ENCODE peak calls at places on chromosomes 11 and 22, in eight cellular contexts. Y, V, E, A, R, C, M and G are unnamed samples.

GRCh38 chr22:23803001-23803819 is 16.4 kb downstream of the SMARCB1 start:
- DNase-seq in Y (peak; percentile 63), V (no peak), E (no peak), A (no peak), R (no peak), C (no peak), M (peak; percentile 71), G (no peak)

GRCh38 chr11:73971175-73971719 is 11.4 kb downstream of the UCP2 start:
- DNase-seq in Y (no peak), V (no peak), E (no peak), A (no peak), R (no peak), C (no peak), M (no peak), G (no peak)

GRCh38 chr22:23579870-23580585 is at the start of gene IGLL1:
- DNase-seq in Y (no peak), V (no peak), E (no peak), A (no peak), R (no peak), C (no peak), M (no peak), G (no peak)

GRCh38 chr22:39556970-39557811 is 13.4 kb upstream of the CACNA1I start:
- DNase-seq in Y (no peak), V (no peak), E (no peak), A (peak; percentile 21), R (no peak), C (no peak), M (no peak), G (no peak)

GRCh38 chr22:35377735-35378134 is 3.2 kb upstream of the HMOX1 start:
- DNase-seq in Y (no peak), V (no peak), E (no peak), A (no peak), R (peak; percentile 58), C (no peak), M (no peak), G (no peak)

GRCh38 chr11:78161346-78161745 is 21.9 kb upstream of the ALG8 start:
- DNase-seq in Y (no peak), V (no peak), E (no peak), A (no peak), R (no peak), C (no peak), M (no peak), G (no peak)

GRCh38 chr11:80586464-80586863 is 1145.6 kb upstream of the TENM4 start:
- DNase-seq in Y (no peak), V (peak; percentile 19), E (no peak), A (no peak), R (no peak), C (no peak), M (no peak), G (no peak)

GRCh38 chr11:106082096-106082495 is 4.6 kb downstream of the AASDHPPT start:
- DNase-seq in Y (no peak), V (no peak), E (no peak), A (no peak), R (no peak), C (no peak), M (no peak), G (no peak)

GRCh38 chr11:119207300-119207570 is 1.1 kb downstream of the CBL start:
- DNase-seq in Y (no peak), V (peak; percentile 17), E (no peak), A (peak; percentile 29), R (no peak), C (no peak), M (no peak), G (no peak)

GRCh38 chr22:35615156-35615555 is 2.0 kb downstream of the MB start:
- DNase-seq in Y (no peak), V (no peak), E (no peak), A (peak; percentile 55), R (no peak), C (no peak), M (no peak), G (no peak)

GRCh38 chr22:24498826-24499225 is 3.7 kb downstream of the UPB1 start:
- DNase-seq in Y (no peak), V (no peak), E (no peak), A (no peak), R (no peak), C (no peak), M (no peak), G (no peak)

GRCh38 chr11:134097146-134097545 is 28.3 kb downstream of the JAM3 start:
- DNase-seq in Y (no peak), V (no peak), E (no peak), A (peak; percentile 2), R (no peak), C (no peak), M (no peak), G (no peak)
- TF ChIP-seq CTCF in Y (no peak), V (no peak), E (no peak), A (no peak), R (no peak), C (no peak), M (no peak), G (no peak)

DNA sequence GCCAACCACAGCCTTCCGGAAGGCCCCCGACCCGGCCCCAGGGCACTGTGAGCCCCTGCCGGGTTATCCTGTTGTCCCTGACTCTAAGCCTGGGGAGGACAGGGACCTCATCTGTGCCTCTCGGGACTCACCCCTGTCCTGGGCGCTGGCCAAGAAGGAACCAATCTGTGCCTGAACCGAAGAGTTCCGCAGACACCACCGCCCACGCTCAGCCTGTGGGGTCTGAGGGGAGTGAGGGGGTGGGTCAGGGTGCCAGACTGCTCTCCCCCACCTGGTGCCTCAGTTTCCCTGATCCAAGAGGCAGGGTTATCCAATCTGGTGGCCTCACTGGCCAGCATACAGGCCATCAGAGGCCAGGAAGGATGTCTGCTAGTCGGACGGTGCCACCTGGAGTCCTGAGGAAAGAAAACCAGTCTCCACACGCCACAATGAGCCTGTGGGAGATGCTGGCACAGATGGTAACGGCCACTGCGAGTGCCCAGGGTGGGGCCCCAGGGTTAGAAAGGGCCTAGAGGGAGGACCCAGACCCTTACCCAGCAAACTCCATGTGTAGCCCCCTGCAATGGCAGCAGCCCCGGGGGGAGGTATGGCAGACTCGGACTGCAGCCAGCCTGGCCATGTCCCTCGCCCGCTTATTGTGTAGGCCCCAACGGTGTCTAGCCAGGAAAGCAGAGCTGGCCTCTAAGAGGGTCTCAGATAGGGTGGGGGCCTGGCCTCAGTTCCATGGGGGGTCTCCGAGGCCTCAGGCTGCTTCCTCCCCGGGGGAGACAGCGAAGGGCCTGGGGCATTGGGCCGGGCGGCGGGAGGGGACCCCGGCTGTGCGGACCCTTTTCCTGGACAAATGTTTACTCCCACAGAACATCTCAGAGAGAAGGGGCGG is 827 bp upstream of the TNNT3 start:
- DNase-seq in Y (peak; percentile 51), V (no peak), E (no peak), A (no peak), R (no peak), C (no peak), M (no peak), G (no peak)
- TF ChIP-seq CTCF in Y (peak; percentile 16), V (no peak), E (no peak), A (no peak), R (no peak), C (peak; percentile 2), M (peak; percentile 27), G (no peak)

GRCh38 chr11:11231763-11232162 is 121.3 kb downstream of the CSNK2A3 start:
- DNase-seq in Y (no peak), V (no peak), E (no peak), A (no peak), R (no peak), C (no peak), M (no peak), G (no peak)

GRCh38 chr11:11229691-11230090 is 123.4 kb downstream of the CSNK2A3 start:
- DNase-seq in Y (no peak), V (peak; percentile 94), E (no peak), A (no peak), R (no peak), C (no peak), M (no peak), G (no peak)

GRCh38 chr11:11227686-11228085 is 125.4 kb downstream of the CSNK2A3 start:
- DNase-seq in Y (no peak), V (peak; percentile 62), E (no peak), A (no peak), R (no peak), C (no peak), M (no peak), G (no peak)

GRCh38 chr11:11230802-11231562 is 122.1 kb downstream of the CSNK2A3 start:
- DNase-seq in Y (peak; percentile 40), V (no peak), E (no peak), A (no peak), R (peak; percentile 76), C (no peak), M (no peak), G (no peak)
- TF ChIP-seq CTCF in Y (peak; percentile 23), V (peak; percentile 30), E (peak; percentile 10), A (peak; percentile 25), R (peak; percentile 87), C (peak; percentile 25), M (peak; percentile 12), G (no peak)

GRCh38 chr22:17946691-17947367 is 77.5 kb downstream of the MICAL3 start:
- DNase-seq in Y (no peak), V (peak; percentile 33), E (no peak), A (no peak), R (no peak), C (no peak), M (no peak), G (no peak)

GRCh38 chr22:17948101-17948500 is 76.3 kb downstream of the MICAL3 start:
- DNase-seq in Y (no peak), V (no peak), E (no peak), A (no peak), R (no peak), C (no peak), M (no peak), G (no peak)

GRCh38 chr22:17945156-17945850 is 79.1 kb downstream of the MICAL3 start:
- DNase-seq in Y (no peak), V (no peak), E (no peak), A (no peak), R (no peak), C (no peak), M (no peak), G (no peak)

GRCh38 chr22:17944205-17944725 is 80.1 kb downstream of the MICAL3 start:
- DNase-seq in Y (no peak), V (no peak), E (no peak), A (no peak), R (no peak), C (no peak), M (no peak), G (no peak)

DNA sequence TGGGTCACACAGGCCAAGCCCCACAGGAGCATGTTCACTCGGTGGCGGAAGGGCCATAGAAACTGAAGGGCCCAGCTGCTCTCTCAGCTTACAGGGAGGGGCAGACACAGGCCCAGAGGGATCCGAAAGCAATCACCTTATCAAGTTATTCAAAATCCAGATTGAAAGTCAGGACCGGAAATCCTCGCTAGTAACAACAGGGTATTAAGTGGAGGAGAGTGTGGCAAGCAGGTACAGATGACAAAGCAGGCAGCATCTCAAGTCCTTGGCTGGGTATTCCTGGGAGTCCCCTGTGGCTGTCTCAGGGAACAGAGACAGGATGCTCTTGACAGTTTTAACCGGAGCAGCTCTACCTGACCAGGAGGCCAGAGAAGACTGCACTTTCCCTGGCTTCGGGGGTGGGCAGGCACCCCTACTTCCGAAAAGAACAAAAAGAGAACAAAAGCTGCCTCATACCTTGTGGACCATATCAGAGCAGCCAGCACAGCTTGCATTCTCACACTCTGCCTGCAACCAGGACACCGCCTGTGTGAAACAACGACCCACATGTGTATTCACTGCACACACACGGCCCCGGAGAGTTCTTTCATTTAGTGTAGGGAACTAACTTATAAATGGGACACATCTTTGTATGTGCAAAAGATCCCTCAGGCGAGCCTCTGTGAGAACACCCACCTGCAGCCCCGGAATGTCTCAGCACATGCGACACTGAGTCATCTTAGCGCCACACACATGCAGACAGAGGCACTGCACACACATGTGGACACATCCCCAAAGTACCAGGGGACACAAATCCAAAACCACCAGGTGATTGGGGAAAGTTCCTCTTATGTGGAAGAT is 78.3 kb downstream of the MICAL3 start:
- DNase-seq in Y (peak; percentile 73), V (no peak), E (no peak), A (no peak), R (no peak), C (no peak), M (no peak), G (no peak)
- TF ChIP-seq CTCF in Y (peak; percentile 26), V (no peak), E (no peak), A (no peak), R (no peak), C (no peak), M (no peak), G (no peak)